ENCODE peak calls at places on chromosomes 5 and 9, in eight cellular contexts. H is hypothalamus; K is NCI-H2029 treated with DMSO at 0.1 percent for 48 hours; M is CD8-positive, alpha-beta T cell; V is Calu3; G is H7; S is fibroblast of pulmonary artery; Z is EL. Y is an unnamed sample.

GRCh38 chr5:15008911-15009310 is 137.3 kb upstream of the ANKH start:
- DNase-seq in H (no peak), K (no peak), M (no peak), V (no peak), G (no peak), S (peak; percentile 33), Z (no peak), Y (no peak)

GRCh38 chr9:12988259-12988658 is 213.4 kb downstream of the LURAP1L start:
- DNase-seq in H (no peak), K (no peak), M (no peak), V (no peak), G (no peak), S (no peak), Z (no peak), Y (no peak)

GRCh38 chr9:84061613-84062205 is 81.1 kb downstream of the RMI1 start:
- DNase-seq in H (no peak), K (no peak), M (no peak), V (no peak), G (no peak), S (no peak), Z (no peak), Y (no peak)

GRCh38 chr9:126611592-126612328 is 2.0 kb upstream of the LMX1B start:
- DNase-seq in H (peak; percentile 19), K (peak; percentile 34), M (peak; percentile 41), V (peak; percentile 81), G (peak; percentile 97), S (peak; percentile 60), Z (peak; percentile 59), Y (peak; percentile 60)

GRCh38 chr9:136928591-136928990 is 15.9 kb downstream of the FBXW5 start:
- DNase-seq in H (no peak), K (no peak), M (no peak), V (no peak), G (no peak), S (no peak), Z (no peak), Y (no peak)

GRCh38 chr5:62791059-62791458 is 212.4 kb downstream of the LRRC70 start:
- DNase-seq in H (no peak), K (no peak), M (no peak), V (peak; percentile 24), G (peak; percentile 29), S (peak; percentile 52), Z (peak; percentile 4), Y (no peak)

GRCh38 chr5:172447646-172448365 is 6.5 kb downstream of the SH3PXD2B start:
- DNase-seq in H (no peak), K (no peak), M (no peak), V (no peak), G (no peak), S (no peak), Z (no peak), Y (no peak)

GRCh38 chr9:34984049-34984448 is 5.5 kb upstream of the DNAJB5 start:
- DNase-seq in H (no peak), K (no peak), M (no peak), V (no peak), G (peak; percentile 76), S (peak; percentile 55), Z (peak; percentile 26), Y (no peak)

Y was measured in T-helper 9 cell.